ENCODE peak calls at places on chromosomes 2 and 18, in five cellular contexts. E, I, T, M and U are unnamed samples. For H3K27me3, the result is how much of the 10 kb centered on the place peaks cover.

GRCh38 chr2:151560289-151560688 is 150.6 kb downstream of the RIF1 start:
- DNase-seq in E (no peak), T (peak), M (no peak), I (no peak), U (no peak)

GRCh38 chr2:179800776-179801175 is 60.6 kb downstream of the ZNF385B start:
- DNase-seq in E (no peak), I (no peak), M (no peak), T (no peak), U (no peak)

GRCh38 chr2:203775684-203776083 is 69.2 kb downstream of the CD28 start:
- DNase-seq in T (no peak), I (no peak), M (no peak), E (no peak), U (no peak)

GRCh38 chr2:199199797-199200196 is 257.9 kb downstream of the SATB2 start:
- DNase-seq in E (no peak), M (no peak), I (no peak), T (no peak), U (no peak)

GRCh38 chr2:181374741-181375675 is 82.2 kb upstream of the ITGA4 start:
- DNase-seq in E (no peak), M (no peak), T (no peak), I (no peak), U (no peak)

GRCh38 chr18:35005963-35006577 is 35.1 kb upstream of the MAPRE2 start:
- DNase-seq in E (no peak), T (no peak), I (peak), M (no peak), U (no peak)

GRCh38 chr2:38200583-38200982 is 124.6 kb upstream of the CYP1B1 start:
- DNase-seq in T (no peak), I (no peak), E (no peak), M (no peak), U (no peak)

GRCh38 chr2:118584877-118585276 is 262.6 kb downstream of the EN1 start:
- DNase-seq in M (no peak), T (no peak), E (no peak), I (no peak), U (no peak)

GRCh38 chr18:58937204-58937603 is 72.5 kb downstream of the ZNF532 start:
- DNase-seq in E (no peak), I (no peak), T (no peak), M (no peak), U (no peak)

GRCh38 chr2:55113976-55114564 is 63.8 kb upstream of the RTN4 start:
- DNase-seq in I (no peak), E (no peak), M (no peak), T (no peak), U (no peak)

GRCh38 chr2:55112229-55113016 is 62.2 kb upstream of the RTN4 start:
- DNase-seq in E (peak), M (peak), I (no peak), T (peak), U (no peak)

GRCh38 chr2:55111230-55111569 is 60.9 kb upstream of the RTN4 start:
- DNase-seq in T (no peak), M (no peak), I (no peak), E (no peak), U (no peak)

GRCh38 chr2:55109219-55109891 is 59.1 kb upstream of the RTN4 start:
- DNase-seq in T (no peak), M (no peak), I (no peak), E (no peak), U (no peak)

GRCh38 chr2:55111570-55112228 is 61.4 kb upstream of the RTN4 start:
- DNase-seq in E (peak), I (no peak), T (peak), M (peak), U (no peak)
- H3K27ac ChIP-seq in E (peak), I (no peak), T (peak), M (peak), U (peak)

GRCh38 chr2:65279756-65280155 is 52.1 kb downstream of the ACTR2 start:
- DNase-seq in T (no peak), M (no peak), I (no peak), E (no peak), U (no peak)
- H3K27me3 ChIP-seq in T (under half), M (under half), I (under half), E (under half), U (under half)

DNA sequence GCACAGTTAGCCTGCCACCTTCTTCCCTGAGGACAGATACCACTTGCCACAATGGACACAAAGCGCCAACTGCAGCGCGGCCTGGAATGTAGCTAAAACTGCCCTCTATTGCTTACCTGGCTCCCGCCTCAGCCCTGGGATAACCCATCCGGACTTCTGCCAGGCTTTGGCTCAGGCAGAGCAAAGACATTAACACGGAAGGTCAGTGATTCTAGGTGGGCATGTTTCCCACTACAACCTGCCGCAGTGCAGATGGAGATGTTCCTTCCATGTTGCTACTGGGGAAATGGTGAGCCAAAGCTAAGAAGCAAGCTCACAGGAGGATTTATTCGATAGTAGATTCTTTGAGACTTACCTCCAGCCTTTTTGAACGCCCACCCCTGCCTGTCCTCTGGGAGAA is 74.8 kb downstream of the XDH start:
- DNase-seq in M (no peak), T (no peak), E (no peak), I (no peak), U (no peak)
- H3K4me3 ChIP-seq in M (no peak), T (no peak), E (no peak), I (no peak), U (no peak)

GRCh38 chr18:31241425-31241824 is 76.5 kb upstream of the DSG1 start:
- DNase-seq in T (no peak), M (no peak), I (no peak), E (no peak), U (no peak)
- H3K27ac ChIP-seq in T (no peak), M (no peak), I (no peak), E (no peak), U (no peak)

GRCh38 chr18:49846718-49847470 is 33.6 kb upstream of the ACAA2 start:
- DNase-seq in E (no peak), M (no peak), T (no peak), I (no peak), U (no peak)

GRCh38 chr18:49846263-49846662 is 32.9 kb upstream of the ACAA2 start:
- DNase-seq in I (no peak), E (no peak), M (no peak), T (peak), U (no peak)

GRCh38 chr18:49845629-49846252 is 32.4 kb upstream of the ACAA2 start:
- DNase-seq in M (no peak), I (no peak), E (no peak), T (no peak), U (no peak)

GRCh38 chr18:49848115-49848514 is 34.8 kb upstream of the ACAA2 start:
- DNase-seq in T (no peak), E (no peak), M (no peak), I (no peak), U (no peak)

DNA sequence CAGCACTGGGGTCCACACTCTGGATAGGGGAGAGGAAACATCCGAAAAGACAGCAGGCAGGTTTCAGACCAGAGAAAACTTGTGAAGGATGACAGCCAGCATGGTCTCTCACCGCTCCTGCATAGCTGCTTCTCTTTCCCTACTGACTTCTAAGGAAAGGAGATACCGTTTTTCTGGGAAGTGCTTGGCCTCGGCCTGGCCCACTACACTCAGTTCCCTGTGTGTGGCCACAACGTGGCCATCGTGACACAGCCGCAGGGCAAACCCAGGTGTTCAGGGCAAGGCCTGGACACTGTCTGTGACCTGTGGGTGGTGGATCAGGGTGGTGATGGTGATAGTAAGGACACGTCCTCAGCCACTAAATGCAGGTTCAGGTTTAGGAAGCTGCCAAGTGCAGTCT is 34.2 kb upstream of the ACAA2 start:
- DNase-seq in T (no peak), M (no peak), E (no peak), I (no peak), U (no peak)
- H3K27me3 ChIP-seq in T (under half), M (under half), E (under half), I (under half), U (under half)

GRCh38 chr2:101823347-101823791 is 125.9 kb downstream of the MAP4K4 start:
- DNase-seq in I (peak), M (no peak), E (no peak), T (peak), U (peak)
- H3K4me3 ChIP-seq in I (no peak), M (no peak), E (no peak), T (no peak), U (no peak)

DNA sequence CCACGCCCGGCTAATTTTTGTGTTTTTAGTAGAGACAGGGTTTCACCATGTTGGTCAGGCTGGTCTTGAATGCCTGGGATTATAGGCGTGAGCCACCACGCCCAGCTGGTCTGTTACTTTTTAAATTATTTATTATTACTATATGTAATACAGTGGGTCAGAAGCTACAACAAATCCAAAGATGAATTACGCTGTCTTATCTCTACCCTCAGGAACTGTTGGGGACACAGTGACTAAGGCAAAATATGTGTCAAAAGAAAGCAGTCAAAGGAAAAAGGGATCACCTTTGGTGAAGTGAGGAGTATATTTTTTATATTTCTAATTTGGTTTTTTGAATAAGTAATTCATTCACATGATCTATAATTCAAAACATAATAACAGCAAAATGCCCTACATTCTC is 4.6 kb downstream of the CREB1 start:
- DNase-seq in E (no peak), M (no peak), T (no peak), I (no peak), U (no peak)
- H3K27ac ChIP-seq in E (peak), M (peak), T (no peak), I (peak), U (peak)

DNA sequence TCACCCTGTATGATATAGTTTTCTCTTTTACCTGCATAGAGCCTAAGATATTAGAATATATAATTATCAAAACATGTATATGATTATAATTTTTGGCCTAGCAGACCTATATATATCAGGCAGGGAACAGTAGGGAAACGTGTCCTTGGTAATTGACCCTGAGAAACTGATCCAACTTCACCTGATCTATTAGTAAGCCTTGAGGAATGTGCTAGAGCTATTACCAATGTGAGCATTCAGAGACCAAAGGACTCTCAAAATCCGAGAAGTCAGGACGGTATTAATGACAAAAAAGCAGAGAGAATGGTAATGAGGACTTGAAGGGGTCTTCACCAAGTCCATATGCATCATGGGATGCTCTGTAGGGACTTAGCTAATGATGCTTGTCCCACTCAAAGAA is 571.9 kb downstream of the CPS1 start:
- DNase-seq in E (no peak), T (no peak), I (no peak), M (no peak), U (no peak)
- H3K27me3 ChIP-seq in E (under half), T (under half), I (under half), M (under half), U (under half)

GRCh38 chr2:126270587-126270986 is 385.4 kb upstream of the GYPC start:
- DNase-seq in E (no peak), T (no peak), M (no peak), I (no peak), U (no peak)

GRCh38 chr2:126275093-126275492 is 380.9 kb upstream of the GYPC start:
- DNase-seq in T (no peak), M (no peak), I (no peak), E (no peak), U (no peak)

GRCh38 chr2:126264625-126265024 is 391.3 kb upstream of the GYPC start:
- DNase-seq in I (no peak), M (no peak), E (no peak), T (no peak), U (no peak)

DNA sequence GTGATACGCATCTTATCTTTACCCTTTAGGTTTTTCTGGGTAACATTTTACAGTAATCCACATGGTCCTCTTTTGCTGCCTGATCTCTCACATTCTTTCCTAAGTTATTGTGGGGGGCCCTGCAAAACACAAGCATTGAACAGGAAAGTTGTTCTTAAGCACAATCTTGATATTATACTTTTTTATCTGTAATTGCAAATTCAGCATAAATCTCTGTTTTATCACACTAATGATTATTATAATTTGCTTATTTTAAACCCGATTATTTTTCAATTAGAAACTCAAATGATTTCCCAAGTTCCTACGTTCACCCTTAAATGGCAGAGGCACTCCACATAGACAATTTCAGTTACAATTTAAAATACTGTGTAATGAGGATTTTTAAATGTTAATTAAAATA is 386.0 kb upstream of the GYPC start:
- DNase-seq in E (no peak), M (no peak), I (no peak), T (no peak), U (no peak)
- H3K4me3 ChIP-seq in E (no peak), M (no peak), I (no peak), T (no peak), U (no peak)

DNA sequence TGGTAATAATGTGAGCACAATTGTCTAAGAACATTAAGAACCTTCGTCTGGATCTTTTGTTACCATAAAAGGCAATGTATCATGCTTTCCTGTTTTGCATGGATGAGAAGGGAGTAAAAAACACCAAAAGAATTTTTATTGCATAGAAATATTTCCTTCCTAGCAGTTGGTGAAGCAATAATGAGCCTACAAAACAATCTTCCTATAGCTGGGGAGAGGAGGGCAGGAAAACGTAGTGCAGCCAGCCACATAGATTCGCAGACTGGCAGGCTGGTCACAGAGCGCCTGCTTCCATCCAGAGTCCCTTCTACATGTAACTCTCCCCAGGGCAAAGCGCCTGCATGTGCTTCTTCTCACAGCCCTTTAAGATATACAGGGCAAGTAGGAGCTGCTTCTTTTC is 190.4 kb downstream of the BABAM2 start:
- DNase-seq in E (no peak), T (no peak), I (no peak), M (no peak), U (no peak)
- H3K27ac ChIP-seq in E (no peak), T (no peak), I (no peak), M (no peak), U (no peak)